ENCODE peak calls at places on chromosomes 11 and 22, in eight cellular contexts. P is fibroblast of lung, W is IMR-90, D is mesenchymal stem cell, F is gastrocnemius medialis, Q is fibroblast of the aortic adventitia, E is body of pancreas, B is Karpas-422. N is an unnamed sample.
A peak's percentile ranks its signal among the peaks of the same experiment; 100 is the strongest.

GRCh38 chr22:33597274-33597985 is 322.8 kb downstream of the LARGE1 start:
- DNase-seq in W (no peak), Q (no peak), F (no peak), B (no peak), D (no peak), E (no peak), P (no peak), N (peak; percentile 62)

GRCh38 chr11:94675788-94676187 is 92.4 kb upstream of the AMOTL1 start:
- DNase-seq in Q (no peak), P (no peak), B (no peak), W (peak; percentile 4), D (no peak), E (no peak), F (no peak), N (no peak)

GRCh38 chr22:25327018-25327755 is 107.7 kb downstream of the CRYBB2 start:
- DNase-seq in W (no peak), F (no peak), B (no peak), Q (no peak), E (no peak), D (no peak), P (no peak), N (no peak)

GRCh38 chr22:35987487-35987886 is 41.1 kb downstream of the RBFOX2 start:
- DNase-seq in F (no peak), W (peak; percentile 58), B (peak; percentile 69), Q (no peak), E (no peak), D (peak; percentile 79), P (peak; percentile 48), N (no peak)

GRCh38 chr11:37076866-37077265 is 478.8 kb upstream of the RAG2 start:
- DNase-seq in P (no peak), W (no peak), Q (no peak), D (peak; percentile 30), E (no peak), B (no peak), F (no peak), N (no peak)

GRCh38 chr11:118142809-118143208 is 9.8 kb downstream of the SCN4B start:
- DNase-seq in Q (no peak), P (no peak), E (no peak), D (no peak), B (no peak), W (no peak), F (peak; percentile 30), N (no peak)

GRCh38 chr22:19152942-19153883 is 3.1 kb upstream of the GSC2 start:
- DNase-seq in Q (no peak), P (no peak), E (no peak), W (no peak), D (no peak), B (no peak), F (no peak), N (no peak)

GRCh38 chr22:20117656-20118571 is 888 bp upstream of the TRMT2A start:
- DNase-seq in F (no peak), Q (peak; percentile 14), W (peak; percentile 25), D (peak; percentile 48), B (peak; percentile 68), P (peak; percentile 51), E (no peak), N (no peak)

GRCh38 chr11:102437727-102438126 is 14.8 kb downstream of the TMEM123 start:
- DNase-seq in Q (no peak), D (no peak), P (no peak), F (no peak), B (no peak), W (no peak), E (no peak), N (no peak)

GRCh38 chr11:125123947-125124633 is 12.7 kb upstream of the TMEM218 start:
- DNase-seq in Q (peak; percentile 73), B (peak; percentile 82), W (peak; percentile 32), E (peak; percentile 67), D (peak; percentile 44), P (peak; percentile 63), F (peak; percentile 82), N (peak; percentile 69)

GRCh38 chr22:35540600-35541253 is at the start of gene RASD2:
- DNase-seq in P (no peak), E (peak; percentile 28), W (peak; percentile 19), F (peak; percentile 42), D (peak; percentile 51), B (peak; percentile 59), Q (no peak), N (peak; percentile 34)

GRCh38 chr22:40498454-40499186 is 128.2 kb downstream of the SGSM3 start:
- DNase-seq in W (peak; percentile 97), Q (peak; percentile 83), E (no peak), B (no peak), F (no peak), P (peak; percentile 100), D (peak; percentile 94), N (no peak)

GRCh38 chr11:35144103-35144741 is 5.3 kb downstream of the CD44 start:
- DNase-seq in P (peak; percentile 88), F (no peak), W (peak; percentile 84), B (peak; percentile 63), D (peak; percentile 74), Q (peak; percentile 81), E (no peak), N (no peak)

GRCh38 chr11:115497303-115497702 is 6.9 kb downstream of the CADM1 start:
- DNase-seq in E (no peak), F (no peak), Q (no peak), B (no peak), W (no peak), D (peak; percentile 22), P (peak; percentile 71), N (no peak)

GRCh38 chr11:69221086-69221485 is 65.4 kb downstream of the SMIM38 start:
- DNase-seq in F (no peak), E (peak; percentile 0), P (no peak), B (no peak), Q (no peak), D (no peak), W (no peak), N (no peak)

GRCh38 chr11:69217276-69218105 is 61.8 kb downstream of the SMIM38 start:
- DNase-seq in B (no peak), D (no peak), Q (no peak), P (no peak), W (no peak), F (no peak), E (peak; percentile 57), N (peak; percentile 13)

GRCh38 chr11:129590753-129591475 is 215.3 kb downstream of the BARX2 start:
- DNase-seq in Q (no peak), W (no peak), B (no peak), D (no peak), E (no peak), P (no peak), F (no peak), N (no peak)

GRCh38 chr11:18384157-18384641 is 10.2 kb upstream of the LDHA start:
- DNase-seq in D (no peak), F (peak; percentile 71), E (peak; percentile 80), P (peak; percentile 85), B (no peak), W (peak; percentile 79), Q (peak; percentile 94), N (peak; percentile 68)

GRCh38 chr11:90635145-90635544 is 412.3 kb upstream of the CHORDC1 start:
- DNase-seq in E (no peak), W (no peak), B (no peak), F (no peak), D (no peak), Q (no peak), P (no peak), N (no peak)

GRCh38 chr11:70430122-70430521 is 31.8 kb downstream of the CTTN start:
- DNase-seq in Q (no peak), D (no peak), E (no peak), B (no peak), W (no peak), F (no peak), P (no peak), N (no peak)

GRCh38 chr22:31244044-31244942 is 32.2 kb downstream of the LIMK2 start:
- DNase-seq in W (peak; percentile 80), D (peak; percentile 94), P (peak; percentile 98), B (no peak), F (peak; percentile 81), E (no peak), Q (peak; percentile 85), N (no peak)

GRCh38 chr11:65975771-65976170 is 14.2 kb downstream of the SART1 start:
- DNase-seq in D (no peak), F (no peak), W (no peak), Q (no peak), B (no peak), P (no peak), E (no peak), N (no peak)

GRCh38 chr11:69704508-69705245 is 855 bp upstream of the FGF19 start:
- DNase-seq in D (peak; percentile 33), Q (no peak), B (no peak), F (no peak), P (no peak), E (no peak), W (no peak), N (no peak)

GRCh38 chr11:70281114-70281729 is 10.7 kb downstream of the PPFIA1 start:
- DNase-seq in D (no peak), P (peak; percentile 76), Q (peak; percentile 79), E (peak; percentile 18), F (no peak), B (no peak), W (peak; percentile 83), N (peak; percentile 86)

GRCh38 chr11:114264381-114264780 is 31.8 kb upstream of the NNMT start:
- DNase-seq in Q (no peak), B (no peak), P (no peak), F (no peak), E (no peak), W (no peak), D (no peak), N (no peak)

GRCh38 chr11:2662430-2663299 is 37.1 kb downstream of the KCNQ1OT1 start:
- DNase-seq in W (no peak), E (no peak), P (no peak), B (no peak), F (no peak), Q (no peak), D (no peak), N (no peak)
- H3K4me3 ChIP-seq in W (no peak overlapping the region), E (no peak overlapping the region), P (no peak overlapping the region), B (no peak overlapping the region), F (no peak overlapping the region), Q (no peak overlapping the region), D (no peak overlapping the region), N (no peak overlapping the region)

DNA sequence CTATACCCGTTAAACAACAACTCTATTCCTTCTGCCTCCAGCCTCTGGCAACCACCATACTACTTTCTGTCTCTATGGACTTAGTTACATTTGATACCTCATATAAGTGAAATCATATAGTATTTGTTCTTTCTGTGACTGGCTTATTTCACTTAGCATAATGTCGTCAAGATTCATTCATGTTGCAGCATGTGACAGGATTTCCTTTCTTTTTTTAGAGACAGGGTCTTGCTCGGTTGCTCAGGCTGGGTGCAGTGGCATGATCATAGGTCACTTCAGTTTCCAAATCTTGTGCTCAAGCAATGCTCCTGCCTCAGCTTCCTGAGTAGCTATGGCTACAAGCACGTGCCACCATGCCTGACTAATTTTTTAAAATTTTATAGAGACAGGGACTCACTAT is 29.4 kb upstream of the SORL1 start:
- DNase-seq in E (no peak), D (no peak), P (no peak), Q (no peak), F (no peak), B (peak; percentile 74), W (no peak), N (no peak)
- H3K4me3 ChIP-seq in E (no peak overlapping the region), D (no peak overlapping the region), P (no peak overlapping the region), Q (no peak overlapping the region), F (no peak overlapping the region), B (no peak overlapping the region), W (no peak overlapping the region), N (no peak overlapping the region)

GRCh38 chr22:41659941-41660340 is 28.7 kb downstream of the SNU13 start:
- DNase-seq in F (no peak), P (no peak), B (no peak), E (no peak), Q (no peak), D (no peak), W (no peak), N (no peak)
- H3K4me3 ChIP-seq in F (no peak overlapping the region), P (no peak overlapping the region), B (no peak overlapping the region), E (no peak overlapping the region), Q (no peak overlapping the region), D (no peak overlapping the region), W (no peak overlapping the region), N (no peak overlapping the region)

GRCh38 chr22:49999901-50000586 is 12.5 kb downstream of the IL17REL start:
- DNase-seq in Q (no peak), B (no peak), W (no peak), P (no peak), E (no peak), D (peak; percentile 8), F (no peak), N (no peak)
- H3K4me3 ChIP-seq in Q (no peak overlapping the region), B (no peak overlapping the region), W (no peak overlapping the region), P (no peak overlapping the region), E (no peak overlapping the region), D (no peak overlapping the region), F (peak overlapping the region; percentile 35), N (peak overlapping the region; percentile 38)